ENCODE peak calls at places on chromosomes 1 and 21, in four cellular contexts. Y is esophagus muscularis mucosa, E is lower leg skin, V is cardiac fibroblast. I is an unnamed sample.
A peak's percentile ranks its signal among the peaks of the same experiment; 100 is the strongest.

GRCh38 chr21:39348040-39348354 is 891 bp downstream of the HMGN1 start:
- DNase-seq in Y (no peak), E (no peak), V (no peak), I (no peak)

GRCh38 chr1:78370779-78371482 is 119.8 kb upstream of the PTGFR start:
- DNase-seq in Y (no peak), E (no peak), V (peak; percentile 39), I (no peak)

GRCh38 chr21:15604424-15604823 is 125.4 kb upstream of the USP25 start:
- DNase-seq in Y (no peak), E (peak; percentile 28), V (peak; percentile 82), I (no peak)

GRCh38 chr1:184929711-184930202 is 44.6 kb downstream of the NIBAN1 start:
- DNase-seq in Y (no peak), E (no peak), V (no peak), I (no peak)

GRCh38 chr21:27840273-27840672 is 873.4 kb upstream of the ADAMTS5 start:
- DNase-seq in Y (no peak), E (no peak), V (no peak), I (no peak)

GRCh38 chr1:229109320-229109761 is 161.6 kb upstream of the RAB4A start:
- DNase-seq in Y (no peak), E (peak; percentile 39), V (no peak), I (no peak)

GRCh38 chr21:38766987-38767722 is 38.6 kb upstream of the ETS2 start:
- DNase-seq in Y (no peak), E (no peak), V (no peak), I (no peak)

GRCh38 chr1:221620437-221621384 is 121.2 kb downstream of the DUSP10 start:
- DNase-seq in Y (no peak), E (no peak), V (peak; percentile 18), I (no peak)

GRCh38 chr1:225876900-225877510 is 5.2 kb downstream of the TMEM63A start:
- DNase-seq in Y (no peak), E (no peak), V (no peak), I (no peak)

GRCh38 chr1:215983680-215984079 is 416.6 kb downstream of the KCTD3 start:
- DNase-seq in Y (no peak), E (no peak), V (no peak), I (no peak)

GRCh38 chr1:236307437-236307836 is 25.7 kb upstream of the ERO1B start:
- DNase-seq in Y (no peak), E (no peak), V (no peak), I (no peak)

GRCh38 chr1:108190001-108190634 is 10.0 kb downstream of the SLC25A24 start:
- DNase-seq in Y (no peak), E (no peak), V (no peak), I (no peak)

GRCh38 chr1:225476100-225476511 is 48.3 kb upstream of the LBR start:
- DNase-seq in Y (peak; percentile 60), E (no peak), V (no peak), I (peak; percentile 53)

GRCh38 chr1:6144622-6145021 is 35.5 kb downstream of the CHD5 start:
- DNase-seq in Y (no peak), E (no peak), V (no peak), I (no peak)

DNA sequence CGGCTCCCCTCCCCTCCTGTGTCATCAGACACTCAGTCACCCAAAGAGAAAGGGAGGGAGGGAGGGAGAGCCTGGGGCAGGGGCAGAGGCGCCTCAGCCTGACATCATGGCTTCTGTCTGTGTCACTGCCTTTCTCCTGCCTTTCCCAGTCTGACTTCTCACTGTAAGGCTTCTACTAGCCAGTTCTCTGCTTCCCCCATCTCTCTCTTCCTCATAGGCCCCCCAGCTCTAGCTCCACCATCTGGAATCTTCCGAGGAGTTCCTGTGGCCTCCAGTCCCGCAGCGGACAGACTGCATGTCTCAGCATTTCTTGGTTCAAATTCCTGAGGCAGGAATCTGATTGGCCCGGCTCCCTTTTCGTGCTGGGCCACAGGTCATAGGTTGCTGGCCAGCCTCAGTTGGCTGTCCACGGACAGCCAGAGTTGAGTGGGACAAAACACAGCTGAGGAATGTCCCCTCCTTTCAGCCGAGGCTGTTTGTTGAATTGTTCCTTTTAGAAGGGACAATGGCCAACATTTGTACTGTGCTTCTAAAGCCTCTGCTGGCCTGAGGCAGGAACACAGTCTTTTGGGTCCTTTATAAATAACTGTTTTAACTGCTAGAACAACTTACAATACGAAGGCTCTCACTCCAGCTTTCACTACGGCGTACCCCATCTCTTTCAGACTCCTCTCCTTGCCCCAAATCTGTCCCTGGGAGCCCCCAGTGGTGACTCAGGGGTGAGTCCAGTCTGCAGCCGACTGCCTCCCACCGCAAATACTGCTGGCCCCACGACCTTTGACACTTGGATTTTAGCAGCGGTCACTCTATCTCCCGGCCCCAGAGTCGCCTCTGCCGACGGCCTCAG is 18.8 kb upstream of the KANK4 start:
- DNase-seq in Y (no peak), E (no peak), V (peak; percentile 22), I (no peak)
- TF ChIP-seq CTCF in Y (no peak), E (no peak), V (no peak), I (peak; percentile 9)

GRCh38 chr1:234108921-234109320 is 204.4 kb downstream of the SLC35F3 start:
- DNase-seq in Y (no peak), E (no peak), V (no peak), I (no peak)

GRCh38 chr1:234114648-234115307 is 210.3 kb downstream of the SLC35F3 start:
- DNase-seq in Y (no peak), E (peak; percentile 28), V (peak; percentile 72), I (no peak)

GRCh38 chr1:234107416-234108021 is 203.0 kb downstream of the SLC35F3 start:
- DNase-seq in Y (no peak), E (no peak), V (no peak), I (no peak)

GRCh38 chr1:234109840-234110239 is 205.4 kb downstream of the SLC35F3 start:
- DNase-seq in Y (no peak), E (no peak), V (no peak), I (no peak)

DNA sequence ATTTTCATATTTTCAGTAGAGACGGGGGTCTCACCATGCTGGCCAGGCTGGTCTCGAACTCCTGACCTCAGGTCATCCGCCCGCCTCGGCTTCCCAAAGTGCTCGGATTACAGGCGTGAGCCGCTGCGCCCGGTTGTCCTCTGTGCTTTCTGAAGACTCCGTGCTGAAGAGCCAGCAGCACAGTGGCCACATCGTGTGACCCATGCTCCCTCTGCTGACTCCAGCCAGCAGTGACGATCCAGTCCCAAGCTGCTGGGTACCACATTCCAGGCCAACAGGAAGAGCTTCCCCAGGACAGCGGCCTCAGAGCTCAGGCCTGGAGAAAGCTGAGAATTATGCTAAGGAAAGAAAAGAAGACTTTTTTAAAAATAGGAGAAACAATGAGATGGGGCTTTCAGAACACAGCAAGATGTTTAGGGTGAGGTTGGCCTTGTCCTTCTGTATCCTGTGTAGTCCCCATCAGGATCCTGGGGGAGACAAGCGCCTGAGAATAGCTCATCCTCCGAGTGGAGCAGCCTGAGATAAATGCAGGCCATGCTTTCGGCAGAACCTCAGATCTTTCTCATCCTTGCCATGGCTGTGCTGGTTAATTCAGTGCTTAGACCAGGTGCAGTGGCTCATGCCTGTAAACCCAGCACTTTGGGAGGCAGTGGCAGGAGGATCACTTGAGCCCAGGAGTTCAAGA is 207.1 kb downstream of the SLC35F3 start:
- DNase-seq in Y (no peak), E (no peak), V (peak; percentile 14), I (no peak)
- TF ChIP-seq CTCF in Y (no peak), E (no peak), V (no peak), I (peak; percentile 8)

GRCh38 chr1:17594690-17595601 is 55.4 kb downstream of the ARHGEF10L start:
- DNase-seq in Y (no peak), E (no peak), V (peak; percentile 59), I (no peak)

GRCh38 chr1:17594026-17594425 is 54.5 kb downstream of the ARHGEF10L start:
- DNase-seq in Y (no peak), E (no peak), V (peak; percentile 34), I (no peak)

GRCh38 chr1:17588048-17588781 is 48.7 kb downstream of the ARHGEF10L start:
- DNase-seq in Y (no peak), E (no peak), V (peak; percentile 64), I (no peak)

GRCh38 chr1:17595602-17595925 is 56.1 kb downstream of the ARHGEF10L start:
- DNase-seq in Y (no peak), E (no peak), V (no peak), I (no peak)

DNA sequence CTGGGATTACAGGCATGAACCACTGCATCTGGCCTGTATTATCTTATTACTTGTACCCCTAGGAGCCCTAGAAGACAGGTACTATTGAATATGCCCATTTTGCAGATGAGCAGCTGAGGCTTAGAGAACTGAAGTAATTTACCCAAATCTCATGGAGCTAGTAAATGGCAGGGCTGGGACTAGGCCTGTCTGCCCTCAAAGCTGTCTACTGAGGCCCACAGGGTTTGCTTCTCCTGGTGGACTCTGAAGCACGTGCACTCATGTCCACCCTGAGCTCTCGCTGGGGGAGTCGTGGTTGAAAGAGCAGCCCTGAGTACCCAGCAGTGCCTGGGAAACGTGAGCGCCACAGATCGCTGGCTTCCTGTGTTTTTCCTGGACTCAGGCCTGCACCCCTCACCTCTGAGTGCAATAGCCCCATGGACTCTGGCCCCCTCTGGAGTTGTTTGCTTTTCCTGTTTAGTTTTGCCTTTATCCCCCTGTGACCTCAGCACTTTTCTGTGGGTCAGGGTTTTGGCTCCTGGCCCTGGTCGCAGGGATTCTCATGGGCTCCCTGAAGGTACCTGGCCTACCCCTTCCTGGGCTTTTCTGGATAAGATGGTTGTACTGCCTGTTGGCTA is 52.4 kb downstream of the ARHGEF10L start:
- DNase-seq in Y (no peak), E (no peak), V (no peak), I (no peak)
- TF ChIP-seq CTCF in Y (no peak), E (no peak), V (no peak), I (no peak)

GRCh38 chr1:102172200-102172599 is 175.5 kb upstream of the OLFM3 start:
- DNase-seq in Y (no peak), E (no peak), V (no peak), I (no peak)

GRCh38 chr1:102178483-102178882 is 181.8 kb upstream of the OLFM3 start:
- DNase-seq in Y (no peak), E (no peak), V (no peak), I (no peak)

GRCh38 chr1:102174259-102174863 is 177.6 kb upstream of the OLFM3 start:
- DNase-seq in Y (no peak), E (no peak), V (no peak), I (no peak)
- TF ChIP-seq CTCF in Y (no peak), E (no peak), V (no peak), I (peak; percentile 26)

GRCh38 chr1:94329986-94330385 is 88.2 kb upstream of the ABCD3 start:
- DNase-seq in Y (no peak), E (no peak), V (peak; percentile 81), I (no peak)
- TF ChIP-seq CTCF in Y (peak; percentile 39), E (no peak), V (peak; percentile 78), I (peak; percentile 63)

GRCh38 chr1:31744165-31744888 is 19.8 kb downstream of the ADGRB2 start:
- DNase-seq in Y (no peak), E (no peak), V (no peak), I (no peak)

GRCh38 chr1:31746687-31747086 is 17.5 kb downstream of the ADGRB2 start:
- DNase-seq in Y (no peak), E (no peak), V (peak; percentile 43), I (no peak)

GRCh38 chr1:31747304-31747703 is 16.8 kb downstream of the ADGRB2 start:
- DNase-seq in Y (no peak), E (no peak), V (no peak), I (no peak)

GRCh38 chr1:31745071-31745897 is 18.9 kb downstream of the ADGRB2 start:
- DNase-seq in Y (no peak), E (no peak), V (peak; percentile 76), I (peak; percentile 91)

GRCh38 chr1:31745898-31746668 is 18.1 kb downstream of the ADGRB2 start:
- DNase-seq in Y (no peak), E (no peak), V (peak; percentile 48), I (no peak)
- TF ChIP-seq CTCF in Y (no peak), E (no peak), V (no peak), I (no peak)

DNA sequence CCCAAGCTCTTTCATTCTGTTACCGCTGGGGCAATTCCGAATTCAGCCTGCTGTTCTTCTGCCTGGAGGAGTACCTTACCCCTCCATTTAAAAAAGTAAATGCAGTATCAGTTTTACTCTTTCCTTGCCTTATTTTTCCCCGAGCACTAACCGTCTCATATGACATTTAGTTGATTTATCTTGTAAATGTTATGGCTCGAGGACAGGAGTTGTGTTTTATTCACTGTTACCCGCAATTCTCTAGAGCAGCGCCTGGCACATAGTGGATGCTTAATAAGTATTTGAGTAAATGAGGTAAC is 425 bp upstream of the TADA1 start:
- DNase-seq in Y (no peak), E (no peak), V (no peak), I (no peak)
- TF ChIP-seq CTCF in Y (no peak), E (no peak), V (peak; percentile 32), I (peak; percentile 27)